ENCODE peak calls at places on chromosome 15, in eight cellular contexts. F is tibial artery, V is AG04450, R is psoas muscle, N is brain microvascular endothelial cell, I is upper lobe of right lung, Y is A549, P is astrocyte. J is an unnamed sample.

GRCh38 chr15:83943043-83943442 is 289.1 kb downstream of the ADAMTSL3 start:
- DNase-seq in F (no peak), V (no peak), R (no peak), N (no peak), I (no peak), Y (no peak), P (no peak), J (no peak)

GRCh38 chr15:98865397-98866339 is 141.9 kb downstream of the PGPEP1L start:
- DNase-seq in F (peak; percentile 87), V (no peak), R (peak; percentile 89), N (peak; percentile 61), I (peak; percentile 89), Y (peak; percentile 94), P (peak; percentile 67), J (no peak)

GRCh38 chr15:79310612-79310984 is 314 bp upstream of the TMED3 start:
- DNase-seq in F (no peak), V (no peak), R (no peak), N (peak; percentile 7), I (no peak), Y (peak; percentile 51), P (peak; percentile 18), J (no peak)

GRCh38 chr15:66931768-66932633 is 133.4 kb upstream of the SMAD3 start:
- DNase-seq in F (peak; percentile 32), V (no peak), R (no peak), N (peak; percentile 69), I (peak; percentile 69), Y (peak; percentile 97), P (peak; percentile 46), J (no peak)

GRCh38 chr15:90200534-90201139 is 493 bp upstream of the SEMA4B start:
- DNase-seq in F (no peak), V (no peak), R (no peak), N (no peak), I (no peak), Y (no peak), P (no peak), J (no peak)

GRCh38 chr15:98745179-98745578 is 96.8 kb downstream of the IGF1R start:
- DNase-seq in F (no peak), V (no peak), R (no peak), N (no peak), I (no peak), Y (no peak), P (no peak), J (no peak)

GRCh38 chr15:68229386-68230156 is at the start of gene CLN6:
- DNase-seq in F (peak; percentile 89), V (peak; percentile 27), R (peak; percentile 90), N (peak; percentile 59), I (peak; percentile 94), Y (peak; percentile 83), P (peak; percentile 55), J (peak; percentile 93)

GRCh38 chr15:60720084-60720483 is 241.1 kb upstream of the ICE2 start:
- DNase-seq in F (no peak), V (no peak), R (no peak), N (no peak), I (no peak), Y (no peak), P (no peak), J (no peak)

GRCh38 chr15:98960555-98961050 is 47.0 kb downstream of the PGPEP1L start:
- DNase-seq in F (peak; percentile 60), V (no peak), R (no peak), N (no peak), I (no peak), Y (no peak), P (no peak), J (no peak)

GRCh38 chr15:87860743-87861142 is 395.8 kb downstream of the NTRK3 start:
- DNase-seq in F (no peak), V (no peak), R (no peak), N (no peak), I (no peak), Y (no peak), P (no peak), J (no peak)

GRCh38 chr15:35755237-35755802 is 209.4 kb upstream of the DPH6 start:
- DNase-seq in F (no peak), V (no peak), R (no peak), N (no peak), I (no peak), Y (no peak), P (peak; percentile 34), J (no peak)

GRCh38 chr15:60340207-60340921 is 57.4 kb downstream of the ANXA2 start:
- DNase-seq in F (no peak), V (no peak), R (peak; percentile 56), N (peak; percentile 35), I (no peak), Y (no peak), P (no peak), J (no peak)

GRCh38 chr15:67157779-67158366 is 92.5 kb downstream of the SMAD3 start:
- DNase-seq in F (peak; percentile 25), V (no peak), R (no peak), N (no peak), I (no peak), Y (no peak), P (no peak), J (no peak)

GRCh38 chr15:66894986-66895780 is 170.2 kb upstream of the SMAD3 start:
- DNase-seq in F (peak; percentile 21), V (no peak), R (no peak), N (no peak), I (no peak), Y (no peak), P (no peak), J (peak; percentile 37)

GRCh38 chr15:33458421-33458820 is 147.7 kb downstream of the RYR3 start:
- DNase-seq in F (no peak), V (no peak), R (no peak), N (no peak), I (no peak), Y (no peak), P (no peak), J (no peak)

GRCh38 chr15:33454996-33455395 is 144.2 kb downstream of the RYR3 start:
- DNase-seq in F (no peak), V (no peak), R (no peak), N (no peak), I (no peak), Y (no peak), P (no peak), J (no peak)

GRCh38 chr15:33454346-33454745 is 143.6 kb downstream of the RYR3 start:
- DNase-seq in F (no peak), V (no peak), R (no peak), N (no peak), I (no peak), Y (no peak), P (no peak), J (no peak)

GRCh38 chr15:33451385-33451784 is 140.6 kb downstream of the RYR3 start:
- DNase-seq in F (no peak), V (no peak), R (no peak), N (no peak), I (no peak), Y (no peak), P (no peak), J (no peak)

DNA sequence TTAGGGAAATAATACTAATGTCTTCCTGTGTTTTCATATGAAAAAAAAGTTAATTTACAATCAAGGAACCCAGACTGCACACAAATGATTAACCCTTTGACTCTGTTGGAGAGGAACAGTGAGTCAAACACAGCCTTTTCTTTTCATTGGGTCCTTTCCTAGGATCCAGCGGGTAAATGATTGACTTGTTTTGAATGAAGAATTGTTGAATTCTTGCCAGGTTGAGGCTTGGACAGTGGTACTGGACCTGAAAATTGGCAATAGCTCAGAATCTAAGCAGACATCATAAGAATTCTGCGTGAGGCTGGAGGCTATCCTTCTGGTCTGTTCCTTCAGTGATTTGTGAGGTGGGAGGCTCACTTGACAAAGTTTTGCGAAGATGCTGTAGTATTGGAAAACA is 143.0 kb downstream of the RYR3 start:
- DNase-seq in F (no peak), V (no peak), R (no peak), N (no peak), I (no peak), Y (no peak), P (no peak), J (no peak)
- H3K4me3 ChIP-seq in F (no peak overlapping the region), V (no peak overlapping the region), R (no peak overlapping the region), N (no peak overlapping the region), I (no peak overlapping the region), Y (no peak overlapping the region), P (no peak overlapping the region), J (no peak overlapping the region)

DNA sequence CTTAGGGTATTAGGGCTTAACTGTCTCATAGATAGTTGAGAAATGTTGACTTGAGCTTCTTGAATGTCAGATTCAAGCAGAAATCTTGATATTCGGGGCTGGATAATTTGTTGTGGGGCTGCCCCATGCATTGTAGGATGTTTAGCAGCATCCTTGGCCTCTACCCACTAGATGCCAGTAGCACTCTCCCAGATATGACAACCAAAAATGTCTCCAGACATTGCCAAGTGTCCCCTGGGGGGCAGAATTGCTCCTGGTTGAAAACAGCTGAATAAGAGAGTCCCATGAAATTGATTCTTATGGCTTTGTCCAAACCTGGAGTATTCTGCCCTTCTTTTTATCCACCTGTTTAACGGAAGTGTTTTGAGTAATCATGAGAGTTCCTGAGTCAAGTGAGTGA is 15.9 kb upstream of the LCMT2 start:
- DNase-seq in F (no peak), V (no peak), R (no peak), N (no peak), I (no peak), Y (no peak), P (no peak), J (no peak)
- TF ChIP-seq CTCF in F (no peak), V (no peak), R (no peak), N (no peak), I (no peak), Y (no peak), P (no peak), J (no peak)

GRCh38 chr15:73630030-73630429 is 3.2 kb downstream of the NPTN start:
- DNase-seq in F (no peak), V (no peak), R (no peak), N (no peak), I (no peak), Y (no peak), P (no peak), J (no peak)
- H3K27ac ChIP-seq in F (peak overlapping the region; percentile 100), V (no peak overlapping the region), R (peak overlapping the region; percentile 57), N (no peak overlapping the region), I (peak overlapping the region; percentile 60), Y (no peak overlapping the region), P (no peak overlapping the region), J (peak overlapping the region; percentile 99)

GRCh38 chr15:93330862-93331544 is 242.0 kb upstream of the RGMA start:
- DNase-seq in F (no peak), V (no peak), R (no peak), N (no peak), I (no peak), Y (no peak), P (no peak), J (no peak)
- H3K4me3 ChIP-seq in F (no peak overlapping the region), V (no peak overlapping the region), R (no peak overlapping the region), N (no peak overlapping the region), I (no peak overlapping the region), Y (no peak overlapping the region), P (no peak overlapping the region), J (no peak overlapping the region)

DNA sequence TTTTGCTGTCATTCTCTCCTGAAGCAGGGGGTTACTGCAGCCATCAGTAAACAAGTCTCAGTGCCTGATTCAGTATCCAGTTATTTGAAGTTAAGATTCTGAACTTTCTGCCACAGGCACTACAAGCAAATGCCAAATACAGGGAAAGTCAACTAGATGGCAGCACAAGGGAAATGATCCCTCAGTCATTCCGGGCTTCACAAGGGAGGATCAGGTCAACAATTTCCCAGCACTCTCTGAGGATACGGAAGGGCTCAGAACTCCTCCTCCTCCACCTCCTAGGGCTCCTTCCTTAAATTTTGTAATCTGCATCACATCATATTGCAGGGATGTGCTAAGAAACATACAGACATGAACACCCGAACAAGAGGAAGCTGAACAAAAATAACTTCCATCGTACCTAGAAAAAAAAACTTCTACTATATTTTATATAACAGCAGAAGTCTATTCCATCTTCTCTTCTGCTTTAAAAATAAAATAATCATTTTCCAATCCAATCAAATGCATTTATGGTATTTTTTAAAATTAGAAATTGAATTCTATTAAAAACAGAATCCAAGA is 187.1 kb downstream of the FMN1 start:
- DNase-seq in F (no peak), V (no peak), R (no peak), N (peak; percentile 82), I (no peak), Y (peak; percentile 67), P (peak; percentile 49), J (no peak)
- TF ChIP-seq CTCF in F (no peak), V (no peak), R (no peak), N (peak; percentile 64), I (peak; percentile 13), Y (peak; percentile 48), P (peak; percentile 22), J (no peak)